ENCODE peak calls at places on chromosomes 11 and 22, in seven cellular contexts. One of them, this sample, is unnamed.

GRCh38 chr11:15157738-15158137 is 43.0 kb downstream of the INSC start:
- DNase-seq in GM12865: no peak
- DNase-seq in NCI-H1436: no peak
- DNase-seq in RWPE1: no peak
- DNase-seq in NCI-H82: no peak
- DNase-seq in activated CD4-positive, alpha-beta T cell treated with anti-CD3 and anti-CD28 coated beads, Interleukin-2, amount 10 ng/mL, durations not matched to agents 24 days and 14 days: no peak
- DNase-seq in HS-5: no peak
- DNase-seq in this sample: no peak

GRCh38 chr11:94543695-94544581 is at the start of gene FUT4:
- DNase-seq in GM12865: peak; percentile 83
- DNase-seq in NCI-H1436: peak; percentile 71
- DNase-seq in RWPE1: peak; percentile 81
- DNase-seq in NCI-H82: peak; percentile 82
- DNase-seq in activated CD4-positive, alpha-beta T cell treated with anti-CD3 and anti-CD28 coated beads, Interleukin-2, amount 10 ng/mL, durations not matched to agents 24 days and 14 days: peak; percentile 93
- DNase-seq in HS-5: peak; percentile 67
- DNase-seq in this sample: no peak

GRCh38 chr11:27291302-27291889 is 71.6 kb downstream of the CCDC34 start:
- DNase-seq in GM12865: peak; percentile 16
- DNase-seq in NCI-H1436: no peak
- DNase-seq in RWPE1: no peak
- DNase-seq in NCI-H82: peak; percentile 46
- DNase-seq in activated CD4-positive, alpha-beta T cell treated with anti-CD3 and anti-CD28 coated beads, Interleukin-2, amount 10 ng/mL, durations not matched to agents 24 days and 14 days: no peak
- DNase-seq in HS-5: no peak
- DNase-seq in this sample: no peak

GRCh38 chr11:10426475-10426874 is 28.6 kb upstream of the AMPD3 start:
- DNase-seq in GM12865: no peak
- DNase-seq in NCI-H1436: no peak
- DNase-seq in RWPE1: no peak
- DNase-seq in NCI-H82: no peak
- DNase-seq in activated CD4-positive, alpha-beta T cell treated with anti-CD3 and anti-CD28 coated beads, Interleukin-2, amount 10 ng/mL, durations not matched to agents 24 days and 14 days: no peak
- DNase-seq in HS-5: peak; percentile 13
- DNase-seq in this sample: no peak

GRCh38 chr11:130613396-130613795 is 165.0 kb downstream of the ADAMTS15 start:
- DNase-seq in GM12865: no peak
- DNase-seq in NCI-H1436: no peak
- DNase-seq in RWPE1: no peak
- DNase-seq in NCI-H82: no peak
- DNase-seq in activated CD4-positive, alpha-beta T cell treated with anti-CD3 and anti-CD28 coated beads, Interleukin-2, amount 10 ng/mL, durations not matched to agents 24 days and 14 days: no peak
- DNase-seq in HS-5: no peak
- DNase-seq in this sample: no peak

GRCh38 chr11:9046376-9046775 is 42.6 kb upstream of the NRIP3 start:
- DNase-seq in GM12865: no peak
- DNase-seq in NCI-H1436: no peak
- DNase-seq in RWPE1: no peak
- DNase-seq in NCI-H82: no peak
- DNase-seq in activated CD4-positive, alpha-beta T cell treated with anti-CD3 and anti-CD28 coated beads, Interleukin-2, amount 10 ng/mL, durations not matched to agents 24 days and 14 days: no peak
- DNase-seq in HS-5: no peak
- DNase-seq in this sample: no peak

GRCh38 chr11:123483058-123483457 is 53.0 kb downstream of the GRAMD1B start:
- DNase-seq in GM12865: no peak
- DNase-seq in NCI-H1436: no peak
- DNase-seq in RWPE1: peak; percentile 83
- DNase-seq in NCI-H82: no peak
- DNase-seq in activated CD4-positive, alpha-beta T cell treated with anti-CD3 and anti-CD28 coated beads, Interleukin-2, amount 10 ng/mL, durations not matched to agents 24 days and 14 days: no peak
- DNase-seq in HS-5: no peak
- DNase-seq in this sample: no peak

GRCh38 chr22:49650336-49651241 is 177.1 kb downstream of the BRD1 start:
- DNase-seq in GM12865: no peak
- DNase-seq in NCI-H1436: no peak
- DNase-seq in RWPE1: no peak
- DNase-seq in NCI-H82: no peak
- DNase-seq in activated CD4-positive, alpha-beta T cell treated with anti-CD3 and anti-CD28 coated beads, Interleukin-2, amount 10 ng/mL, durations not matched to agents 24 days and 14 days: no peak
- DNase-seq in HS-5: no peak
- DNase-seq in this sample: no peak

GRCh38 chr11:108160970-108161566 is 39.7 kb downstream of the ACAT1 start:
- DNase-seq in GM12865: peak; percentile 64
- DNase-seq in NCI-H1436: no peak
- DNase-seq in RWPE1: no peak
- DNase-seq in NCI-H82: no peak
- DNase-seq in activated CD4-positive, alpha-beta T cell treated with anti-CD3 and anti-CD28 coated beads, Interleukin-2, amount 10 ng/mL, durations not matched to agents 24 days and 14 days: no peak
- DNase-seq in HS-5: no peak
- DNase-seq in this sample: no peak

GRCh38 chr11:45982656-45983470 is 60.4 kb downstream of the LARGE2 start:
- DNase-seq in GM12865: no peak
- DNase-seq in NCI-H1436: no peak
- DNase-seq in RWPE1: peak; percentile 75
- DNase-seq in NCI-H82: peak; percentile 74
- DNase-seq in activated CD4-positive, alpha-beta T cell treated with anti-CD3 and anti-CD28 coated beads, Interleukin-2, amount 10 ng/mL, durations not matched to agents 24 days and 14 days: no peak
- DNase-seq in HS-5: no peak
- DNase-seq in this sample: peak; percentile 68

GRCh38 chr11:132904566-132904965 is 627.7 kb downstream of the OPCML start:
- DNase-seq in GM12865: no peak
- DNase-seq in NCI-H1436: no peak
- DNase-seq in RWPE1: no peak
- DNase-seq in NCI-H82: no peak
- DNase-seq in activated CD4-positive, alpha-beta T cell treated with anti-CD3 and anti-CD28 coated beads, Interleukin-2, amount 10 ng/mL, durations not matched to agents 24 days and 14 days: no peak
- DNase-seq in HS-5: no peak
- DNase-seq in this sample: no peak

GRCh38 chr11:132318421-132319157 is 948.2 kb downstream of the NTM start:
- DNase-seq in GM12865: no peak
- DNase-seq in NCI-H1436: no peak
- DNase-seq in RWPE1: peak; percentile 27
- DNase-seq in NCI-H82: no peak
- DNase-seq in activated CD4-positive, alpha-beta T cell treated with anti-CD3 and anti-CD28 coated beads, Interleukin-2, amount 10 ng/mL, durations not matched to agents 24 days and 14 days: no peak
- DNase-seq in HS-5: peak; percentile 9
- DNase-seq in this sample: peak; percentile 38

GRCh38 chr11:76830639-76831312 is 29.9 kb upstream of the ACER3 start:
- DNase-seq in GM12865: no peak
- DNase-seq in NCI-H1436: no peak
- DNase-seq in RWPE1: peak; percentile 44
- DNase-seq in NCI-H82: peak; percentile 97
- DNase-seq in activated CD4-positive, alpha-beta T cell treated with anti-CD3 and anti-CD28 coated beads, Interleukin-2, amount 10 ng/mL, durations not matched to agents 24 days and 14 days: no peak
- DNase-seq in HS-5: no peak
- DNase-seq in this sample: peak; percentile 56

GRCh38 chr11:43555811-43556210 is 124.7 kb upstream of the HSD17B12 start:
- DNase-seq in GM12865: no peak
- DNase-seq in NCI-H1436: no peak
- DNase-seq in RWPE1: no peak
- DNase-seq in NCI-H82: no peak
- DNase-seq in activated CD4-positive, alpha-beta T cell treated with anti-CD3 and anti-CD28 coated beads, Interleukin-2, amount 10 ng/mL, durations not matched to agents 24 days and 14 days: no peak
- DNase-seq in HS-5: no peak
- DNase-seq in this sample: no peak

GRCh38 chr11:122696662-122697061 is 41.1 kb downstream of the UBASH3B start:
- DNase-seq in GM12865: peak; percentile 33
- DNase-seq in NCI-H1436: no peak
- DNase-seq in RWPE1: no peak
- DNase-seq in NCI-H82: no peak
- DNase-seq in activated CD4-positive, alpha-beta T cell treated with anti-CD3 and anti-CD28 coated beads, Interleukin-2, amount 10 ng/mL, durations not matched to agents 24 days and 14 days: peak; percentile 90
- DNase-seq in HS-5: no peak
- DNase-seq in this sample: no peak

GRCh38 chr11:106409681-106410080 is 332.2 kb downstream of the AASDHPPT start:
- DNase-seq in GM12865: no peak
- DNase-seq in NCI-H1436: no peak
- DNase-seq in RWPE1: no peak
- DNase-seq in NCI-H82: no peak
- DNase-seq in activated CD4-positive, alpha-beta T cell treated with anti-CD3 and anti-CD28 coated beads, Interleukin-2, amount 10 ng/mL, durations not matched to agents 24 days and 14 days: no peak
- DNase-seq in HS-5: no peak
- DNase-seq in this sample: no peak

GRCh38 chr22:39654527-39654926 is 84.0 kb downstream of the CACNA1I start:
- DNase-seq in GM12865: no peak
- DNase-seq in NCI-H1436: no peak
- DNase-seq in RWPE1: no peak
- DNase-seq in NCI-H82: no peak
- DNase-seq in activated CD4-positive, alpha-beta T cell treated with anti-CD3 and anti-CD28 coated beads, Interleukin-2, amount 10 ng/mL, durations not matched to agents 24 days and 14 days: no peak
- DNase-seq in HS-5: no peak
- DNase-seq in this sample: no peak

GRCh38 chr11:113475160-113475761 is at the start of gene DRD2:
- DNase-seq in GM12865: no peak
- DNase-seq in NCI-H1436: no peak
- DNase-seq in RWPE1: no peak
- DNase-seq in NCI-H82: peak; percentile 88
- DNase-seq in activated CD4-positive, alpha-beta T cell treated with anti-CD3 and anti-CD28 coated beads, Interleukin-2, amount 10 ng/mL, durations not matched to agents 24 days and 14 days: no peak
- DNase-seq in HS-5: no peak
- DNase-seq in this sample: no peak

GRCh38 chr11:76885390-76886097 is 24.8 kb downstream of the ACER3 start:
- DNase-seq in GM12865: peak; percentile 26
- DNase-seq in NCI-H1436: no peak
- DNase-seq in RWPE1: peak; percentile 62
- DNase-seq in NCI-H82: no peak
- DNase-seq in activated CD4-positive, alpha-beta T cell treated with anti-CD3 and anti-CD28 coated beads, Interleukin-2, amount 10 ng/mL, durations not matched to agents 24 days and 14 days: no peak
- DNase-seq in HS-5: peak; percentile 32
- DNase-seq in this sample: peak; percentile 43

GRCh38 chr22:28819253-28820096 is 19.1 kb upstream of the XBP1 start:
- DNase-seq in GM12865: peak; percentile 81
- DNase-seq in NCI-H1436: no peak
- DNase-seq in RWPE1: no peak
- DNase-seq in NCI-H82: no peak
- DNase-seq in activated CD4-positive, alpha-beta T cell treated with anti-CD3 and anti-CD28 coated beads, Interleukin-2, amount 10 ng/mL, durations not matched to agents 24 days and 14 days: no peak
- DNase-seq in HS-5: no peak
- DNase-seq in this sample: no peak

GRCh38 chr11:20671856-20672546 is 2.6 kb downstream of the NELL1 start:
- DNase-seq in GM12865: no peak
- DNase-seq in NCI-H1436: no peak
- DNase-seq in RWPE1: no peak
- DNase-seq in NCI-H82: peak; percentile 55
- DNase-seq in activated CD4-positive, alpha-beta T cell treated with anti-CD3 and anti-CD28 coated beads, Interleukin-2, amount 10 ng/mL, durations not matched to agents 24 days and 14 days: no peak
- DNase-seq in HS-5: no peak
- DNase-seq in this sample: no peak

GRCh38 chr11:83724704-83725114 is 438.5 kb upstream of the CCDC90B start:
- DNase-seq in GM12865: no peak
- DNase-seq in NCI-H1436: no peak
- DNase-seq in RWPE1: no peak
- DNase-seq in NCI-H82: peak; percentile 28
- DNase-seq in activated CD4-positive, alpha-beta T cell treated with anti-CD3 and anti-CD28 coated beads, Interleukin-2, amount 10 ng/mL, durations not matched to agents 24 days and 14 days: no peak
- DNase-seq in HS-5: no peak
- DNase-seq in this sample: no peak

GRCh38 chr22:30080805-30081204 is 541 bp downstream of the HORMAD2 start:
- DNase-seq in GM12865: no peak
- DNase-seq in NCI-H1436: no peak
- DNase-seq in RWPE1: no peak
- DNase-seq in NCI-H82: peak; percentile 4
- DNase-seq in activated CD4-positive, alpha-beta T cell treated with anti-CD3 and anti-CD28 coated beads, Interleukin-2, amount 10 ng/mL, durations not matched to agents 24 days and 14 days: no peak
- DNase-seq in HS-5: no peak
- DNase-seq in this sample: no peak